ENCODE peak calls at places on chromosomes 5 and 9, in eight cellular contexts. I, N, U, A, K, X, E and Z are unnamed samples.

GRCh38 chr9:117825609-117826347 is 121.6 kb downstream of the TLR4 start:
- DNase-seq in X (no peak), N (no peak), U (no peak), I (no peak), A (no peak), K (no peak), E (no peak), Z (no peak)

GRCh38 chr9:22528485-22528884 is 81.9 kb downstream of the DMRTA1 start:
- DNase-seq in X (peak), I (peak), N (peak), U (no peak), K (peak), E (no peak), A (no peak), Z (peak)

GRCh38 chr5:34620185-34620584 is 35.9 kb upstream of the RAI14 start:
- DNase-seq in X (no peak), I (no peak), N (no peak), U (no peak), E (no peak), A (no peak), K (no peak), Z (no peak)

GRCh38 chr9:100427366-100428263 is 672 bp downstream of the MSANTD3 start:
- DNase-seq in K (peak), A (no peak), U (peak), I (peak), E (peak), X (peak), N (peak), Z (peak)

GRCh38 chr9:134418986-134419683 is 92.9 kb downstream of the RXRA start:
- DNase-seq in E (no peak), N (no peak), K (no peak), A (no peak), X (no peak), U (no peak), I (no peak), Z (no peak)

GRCh38 chr5:171457208-171457981 is 37.9 kb downstream of the FGF18 start:
- DNase-seq in K (no peak), A (no peak), U (no peak), I (no peak), X (no peak), E (no peak), N (no peak), Z (no peak)

GRCh38 chr5:51302358-51302757 is 80.9 kb upstream of the ISL1 start:
- DNase-seq in K (no peak), A (no peak), X (no peak), E (no peak), I (no peak), N (no peak), U (no peak), Z (no peak)

GRCh38 chr9:136840877-136841645 is 1.2 kb upstream of the AJM1 start:
- DNase-seq in E (peak), A (no peak), I (peak), U (no peak), K (peak), N (peak), X (peak), Z (peak)

GRCh38 chr9:133640580-133641395 is 4.6 kb downstream of the DBH start:
- DNase-seq in X (no peak), A (no peak), I (no peak), E (no peak), N (no peak), K (no peak), U (no peak), Z (no peak)

GRCh38 chr5:124056326-124057160 is 544.6 kb downstream of the CSNK1G3 start:
- DNase-seq in U (no peak), N (no peak), A (no peak), E (no peak), I (peak), K (no peak), X (no peak), Z (no peak)

GRCh38 chr5:149264432-149265069 is 7.1 kb upstream of the AFAP1L1 start:
- DNase-seq in U (no peak), X (no peak), I (no peak), K (no peak), N (no peak), E (peak), A (no peak), Z (no peak)

GRCh38 chr9:6715755-6716643 is 41.8 kb upstream of the KDM4C start:
- DNase-seq in I (no peak), N (no peak), K (peak), A (no peak), U (peak), X (no peak), E (peak), Z (peak)

GRCh38 chr9:470041-470781 is 255.5 kb downstream of the DOCK8 start:
- DNase-seq in X (peak), U (peak), A (peak), N (peak), E (peak), I (peak), K (peak), Z (peak)

GRCh38 chr5:68440666-68441065 is 225.1 kb downstream of the PIK3R1 start:
- DNase-seq in X (no peak), I (no peak), U (no peak), N (no peak), A (no peak), E (no peak), K (no peak), Z (no peak)

GRCh38 chr9:134372621-134373267 is 46.5 kb downstream of the RXRA start:
- DNase-seq in X (no peak), A (no peak), K (no peak), I (peak), N (no peak), U (no peak), E (no peak), Z (no peak)

GRCh38 chr5:142734904-142735190 is 35.3 kb upstream of the ARHGAP26 start:
- DNase-seq in E (no peak), U (no peak), N (no peak), I (no peak), A (no peak), K (no peak), X (no peak), Z (no peak)

GRCh38 chr9:35605336-35606137 is 475 bp downstream of the TESK1 start:
- DNase-seq in E (peak), K (peak), I (peak), N (no peak), X (no peak), U (no peak), A (no peak), Z (peak)

GRCh38 chr9:130453487-130453886 is 8.7 kb downstream of the ASS1 start:
- DNase-seq in A (no peak), U (peak), X (peak), K (peak), I (peak), E (peak), N (peak), Z (peak)

GRCh38 chr5:179171251-179171815 is 111.2 kb downstream of the ZNF354C start:
- DNase-seq in K (no peak), N (no peak), X (no peak), A (no peak), E (no peak), U (no peak), I (no peak), Z (no peak)

GRCh38 chr5:144467795-144468194 is 297.1 kb downstream of the KCTD16 start:
- DNase-seq in K (peak), I (peak), N (peak), U (peak), A (no peak), X (peak), E (peak), Z (no peak)

GRCh38 chr5:52811067-52811749 is 23.5 kb downstream of the ITGA1 start:
- DNase-seq in I (peak), A (no peak), U (peak), K (peak), X (peak), E (no peak), N (no peak), Z (peak)

GRCh38 chr5:54634089-54634488 is 116.5 kb downstream of the SNX18 start:
- DNase-seq in I (no peak), U (no peak), K (no peak), X (no peak), E (no peak), A (no peak), N (no peak), Z (no peak)

DNA sequence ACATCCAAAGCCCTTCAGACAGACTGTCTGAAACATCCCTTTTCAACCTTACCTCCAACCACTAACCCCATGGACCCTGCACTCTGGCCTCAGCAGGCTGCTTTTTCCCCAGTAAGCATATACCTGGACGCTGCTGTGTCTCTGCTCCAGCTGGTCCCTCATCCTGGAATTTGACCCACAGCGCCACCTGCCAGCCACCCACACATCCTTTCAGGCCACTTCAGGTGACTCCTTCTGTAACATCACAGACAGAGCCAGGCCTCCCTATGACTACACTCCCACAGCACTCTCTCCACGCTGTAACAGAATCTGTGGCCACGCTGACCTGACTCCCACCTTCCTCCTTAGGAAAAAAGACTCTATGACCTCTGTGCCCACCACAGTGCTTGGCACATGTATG is 3.4 kb downstream of the MGAT1 start:
- DNase-seq in X (no peak), N (no peak), I (no peak), K (no peak), U (no peak), E (peak), A (no peak), Z (no peak)
- TF ChIP-seq CTCF in X (peak), N (peak), I (peak), K (peak), U (peak), E (peak), A (peak), Z (peak)

GRCh38 chr5:164362021-164362420 is 856.6 kb downstream of the MAT2B start:
- DNase-seq in U (no peak), A (no peak), K (no peak), E (no peak), I (no peak), X (no peak), N (no peak), Z (no peak)

GRCh38 chr5:164359260-164359930 is 854.0 kb downstream of the MAT2B start:
- DNase-seq in E (no peak), U (no peak), A (no peak), N (no peak), I (no peak), K (no peak), X (no peak), Z (no peak)

GRCh38 chr5:164358531-164359259 is 853.3 kb downstream of the MAT2B start:
- DNase-seq in A (no peak), E (no peak), I (peak), K (peak), X (peak), N (peak), U (peak), Z (no peak)

GRCh38 chr5:164359931-164360290 is 854.5 kb downstream of the MAT2B start:
- DNase-seq in E (no peak), N (peak), U (no peak), X (peak), K (no peak), A (no peak), I (peak), Z (no peak)

DNA sequence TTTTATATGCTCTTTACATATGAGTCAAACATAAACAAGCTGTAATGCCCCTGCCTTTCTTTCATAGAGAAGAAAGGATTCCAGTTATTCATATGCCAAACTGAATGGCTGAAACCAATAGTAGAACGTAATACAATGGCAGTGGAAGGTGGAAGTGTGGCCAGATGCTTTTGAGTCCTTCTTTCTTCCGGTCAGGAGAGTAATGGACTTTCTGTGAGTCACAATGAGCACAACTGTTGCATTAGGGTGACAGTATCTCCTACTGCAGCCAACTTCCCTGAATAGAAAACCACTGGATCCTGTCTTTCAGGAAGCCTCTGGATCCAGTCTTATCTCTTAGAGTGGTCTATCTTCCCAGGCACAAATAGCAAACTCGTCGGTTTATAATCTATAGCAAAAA is 855.2 kb downstream of the MAT2B start:
- DNase-seq in K (peak), N (peak), E (no peak), A (no peak), X (peak), U (no peak), I (peak), Z (peak)
- H3K4me3 ChIP-seq in K (no peak), N (no peak), E (no peak), A (no peak), X (no peak), U (no peak), I (no peak), Z (no peak)

GRCh38 chr5:78295035-78295961 is 800 bp upstream of the AP3B1 start:
- DNase-seq in E (peak), U (no peak), N (no peak), I (peak), A (no peak), X (no peak), K (no peak), Z (peak)
- TF ChIP-seq CTCF in E (peak), U (peak), N (peak), I (peak), A (no peak), X (peak), K (peak), Z (peak)

GRCh38 chr9:33202018-33202417 is 34.9 kb upstream of the B4GALT1 start:
- DNase-seq in A (no peak), E (no peak), U (no peak), X (no peak), I (no peak), K (no peak), N (no peak), Z (no peak)
- H3K4me3 ChIP-seq in A (no peak), E (no peak), U (no peak), X (no peak), I (no peak), K (no peak), N (no peak), Z (no peak)

DNA sequence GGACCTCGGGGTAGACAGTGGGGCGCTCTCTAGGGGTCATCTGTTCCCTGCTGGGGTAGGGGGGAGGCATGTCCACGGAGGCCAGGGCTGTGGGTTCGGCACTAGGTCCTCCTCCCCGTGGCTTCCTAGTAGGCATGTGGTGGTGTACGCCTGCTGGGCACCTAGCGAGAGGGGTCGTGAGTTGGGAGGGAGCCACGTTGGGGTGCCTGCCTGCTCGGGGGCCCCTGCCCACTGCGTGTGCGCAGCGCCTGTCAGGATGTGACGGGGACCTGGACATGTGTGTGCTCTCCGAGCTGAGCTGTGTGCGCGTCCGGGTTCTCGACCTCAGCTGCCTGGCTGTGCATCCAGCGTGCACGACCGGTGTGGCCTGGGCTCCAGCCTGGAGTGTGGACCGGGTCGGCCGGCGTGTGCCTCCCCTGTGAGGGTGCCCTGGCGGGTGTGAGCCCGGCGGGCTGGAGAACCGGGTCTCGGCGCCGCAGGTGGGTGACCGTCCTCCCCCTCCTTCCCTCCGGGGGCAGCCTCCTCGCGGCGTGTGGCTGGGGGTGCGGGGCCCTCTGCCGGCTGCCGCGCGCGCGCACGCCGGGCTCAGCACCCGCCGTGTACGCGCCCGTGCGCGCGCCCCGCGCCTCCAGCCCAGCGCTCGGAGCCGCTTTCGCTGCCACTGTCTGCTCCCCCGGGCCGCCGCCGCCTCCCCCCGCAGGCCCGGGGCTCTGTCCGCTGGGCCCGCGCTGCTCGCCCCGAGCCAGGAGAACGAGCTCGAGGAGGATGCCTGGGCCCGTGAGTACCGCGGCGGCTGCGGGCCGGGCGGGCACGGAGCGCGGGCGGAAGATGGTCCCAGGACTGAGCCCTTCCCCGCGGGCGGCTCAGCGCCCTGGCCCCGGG is at the start of gene PRR7:
- DNase-seq in I (peak), E (peak), X (peak), A (no peak), U (peak), K (peak), N (peak), Z (peak)
- TF ChIP-seq CTCF in I (no peak), E (no peak), X (peak), A (no peak), U (peak), K (no peak), N (peak), Z (no peak)

DNA sequence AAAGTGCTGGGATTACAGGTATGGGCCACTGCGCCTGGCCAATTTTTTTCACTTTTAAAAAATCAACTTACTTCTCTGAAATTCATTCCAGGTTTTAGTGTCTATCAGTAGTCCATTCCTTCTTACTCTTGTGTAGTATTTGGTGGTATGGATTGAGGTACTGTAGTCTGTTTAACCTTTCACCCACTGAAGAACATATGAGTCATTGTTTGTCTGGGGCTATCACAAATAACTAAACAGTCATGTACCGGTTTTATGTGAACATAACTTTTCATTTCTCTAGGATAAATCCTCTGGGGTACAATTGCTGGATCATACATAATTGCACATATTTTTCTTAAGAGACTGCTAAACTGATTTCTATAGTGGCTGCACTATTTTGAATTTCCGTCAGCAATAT is 1188.0 kb upstream of the CDH9 start:
- DNase-seq in X (no peak), U (no peak), A (no peak), K (no peak), N (no peak), E (no peak), I (no peak), Z (no peak)
- H3K4me3 ChIP-seq in X (no peak), U (no peak), A (no peak), K (no peak), N (no peak), E (no peak), I (no peak), Z (no peak)